ENCODE peak calls at places on chromosome 6, in five cellular contexts. J is PC-9, X is PC-3, T is keratinocyte, W is H9. D is an unnamed sample.
A peak's percentile ranks its signal among the peaks of the same experiment; 100 is the strongest.

GRCh38 chr6:149867876-149868640 is 3.9 kb upstream of the LRP11 start:
- DNase-seq in J (peak; percentile 74), X (peak; percentile 67), T (no peak), W (peak; percentile 84), D (no peak)

GRCh38 chr6:113879186-113880096 is 22.3 kb downstream of the MARCKS start:
- DNase-seq in J (peak; percentile 77), X (peak; percentile 76), T (no peak), W (peak; percentile 65), D (peak; percentile 37)

GRCh38 chr6:157767757-157768156 is 55.3 kb upstream of the SNX9 start:
- DNase-seq in J (no peak), X (no peak), T (no peak), W (no peak), D (no peak)

GRCh38 chr6:140855520-140855919 is 1277.2 kb upstream of the GJE1 start:
- DNase-seq in J (no peak), X (peak; percentile 18), T (no peak), W (no peak), D (no peak)

GRCh38 chr6:85771925-85772430 is 129.3 kb upstream of the SYNCRIP start:
- DNase-seq in J (no peak), X (no peak), T (no peak), W (no peak), D (no peak)

GRCh38 chr6:89162047-89162371 is 16.2 kb downstream of the PM20D2 start:
- DNase-seq in J (no peak), X (no peak), T (no peak), W (no peak), D (no peak)

GRCh38 chr6:125124250-125124777 is 29.3 kb upstream of the TPD52L1 start:
- DNase-seq in J (peak; percentile 57), X (peak; percentile 72), T (peak; percentile 85), W (no peak), D (no peak)

GRCh38 chr6:130033999-130034814 is 15.8 kb downstream of the L3MBTL3 start:
- DNase-seq in J (no peak), X (peak; percentile 59), T (no peak), W (no peak), D (no peak)

GRCh38 chr6:51959744-51960383 is 127.5 kb downstream of the PKHD1 start:
- DNase-seq in J (no peak), X (peak; percentile 91), T (peak; percentile 5), W (peak; percentile 77), D (peak; percentile 79)

GRCh38 chr6:2197177-2197671 is 48.2 kb downstream of the GMDS start:
- DNase-seq in J (no peak), X (peak; percentile 69), T (no peak), W (no peak), D (no peak)

GRCh38 chr6:24517659-24518538 is 23.1 kb downstream of the ALDH5A1 start:
- DNase-seq in J (no peak), X (no peak), T (no peak), W (no peak), D (no peak)

GRCh38 chr6:55047433-55048044 is 126.8 kb upstream of the HCRTR2 start:
- DNase-seq in J (no peak), X (peak; percentile 77), T (no peak), W (no peak), D (no peak)

GRCh38 chr6:5121479-5121878 is 36.3 kb downstream of the PPP1R3G start:
- DNase-seq in J (no peak), X (no peak), T (no peak), W (no peak), D (no peak)

GRCh38 chr6:157724138-157724537 is 98.9 kb upstream of the SNX9 start:
- DNase-seq in J (no peak), X (no peak), T (no peak), W (no peak), D (no peak)

GRCh38 chr6:30763618-30764489 is 19.5 kb upstream of the IER3 start:
- DNase-seq in J (peak; percentile 88), X (no peak), T (no peak), W (peak; percentile 59), D (peak; percentile 29)

GRCh38 chr6:25035451-25036435 is 100.0 kb upstream of the RIPOR2 start:
- DNase-seq in J (peak; percentile 44), X (no peak), T (no peak), W (no peak), D (peak; percentile 65)

GRCh38 chr6:133590814-133591213 is 298.1 kb upstream of the TCF21 start:
- DNase-seq in J (no peak), X (peak; percentile 18), T (peak; percentile 41), W (no peak), D (no peak)

GRCh38 chr6:6376845-6377244 is 56.4 kb upstream of the F13A1 start:
- DNase-seq in J (no peak), X (no peak), T (no peak), W (no peak), D (no peak)

GRCh38 chr6:72553531-72554202 is 68.2 kb upstream of the KCNQ5 start:
- DNase-seq in J (no peak), X (peak; percentile 85), T (peak; percentile 78), W (no peak), D (no peak)

GRCh38 chr6:168148231-168148849 is 69.3 kb upstream of the FRMD1 start:
- DNase-seq in J (no peak), X (no peak), T (no peak), W (no peak), D (no peak)

GRCh38 chr6:48610846-48611245 is 499.8 kb upstream of the PTCHD4 start:
- DNase-seq in J (no peak), X (peak; percentile 34), T (no peak), W (no peak), D (no peak)

GRCh38 chr6:45278367-45278766 is 49.8 kb upstream of the RUNX2 start:
- DNase-seq in J (no peak), X (no peak), T (no peak), W (no peak), D (no peak)

GRCh38 chr6:128138694-128139093 is 237.8 kb upstream of the THEMIS start:
- DNase-seq in J (no peak), X (no peak), T (no peak), W (no peak), D (no peak)

GRCh38 chr6:169240125-169240524 is 13.5 kb downstream of the THBS2 start:
- DNase-seq in J (no peak), X (no peak), T (no peak), W (no peak), D (no peak)

GRCh38 chr6:139821669-139822223 is 447.3 kb upstream of the CITED2 start:
- DNase-seq in J (no peak), X (no peak), T (no peak), W (no peak), D (no peak)

GRCh38 chr6:132961122-132961521 is 146.8 kb downstream of the RPS12 start:
- DNase-seq in J (peak; percentile 63), X (peak; percentile 91), T (no peak), W (no peak), D (no peak)

DNA sequence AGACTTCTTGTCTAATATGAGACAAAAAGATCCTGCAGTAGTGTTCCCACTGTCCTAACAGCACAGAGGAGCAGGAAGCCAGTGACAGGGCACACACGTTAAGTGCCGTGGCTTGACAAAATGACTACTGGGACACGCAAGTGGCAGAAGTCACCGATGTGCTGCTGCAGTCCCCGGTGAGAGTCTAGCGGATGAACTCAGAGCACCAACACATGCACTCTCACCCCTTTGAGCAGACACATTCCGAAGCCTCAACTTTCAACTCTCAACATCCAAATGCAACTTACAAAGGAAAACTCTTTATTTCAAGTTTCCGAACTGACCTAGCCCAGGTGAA is 894 bp downstream of the LAMA4 start:
- DNase-seq in J (no peak), X (peak; percentile 3), T (no peak), W (no peak), D (no peak)
- H2AFZ ChIP-seq in J (peak overlapping the region; percentile 79), X (peak overlapping the region; percentile 91), T (peak overlapping the region; percentile 97), W (no peak overlapping the region), D (no peak overlapping the region)

GRCh38 chr6:14120556-14120955 is 3.0 kb downstream of the CD83 start:
- DNase-seq in J (no peak), X (no peak), T (no peak), W (no peak), D (no peak)
- H2AFZ ChIP-seq in J (no peak overlapping the region), X (no peak overlapping the region), T (no peak overlapping the region), W (no peak overlapping the region), D (no peak overlapping the region)

GRCh38 chr6:166778046-166778445 is 151.0 kb upstream of the RPS6KA2 start:
- DNase-seq in J (no peak), X (no peak), T (no peak), W (no peak), D (no peak)

GRCh38 chr6:166780284-166780683 is 153.2 kb upstream of the RPS6KA2 start:
- DNase-seq in J (no peak), X (no peak), T (no peak), W (no peak), D (no peak)

GRCh38 chr6:166781331-166781730 is 154.3 kb upstream of the RPS6KA2 start:
- DNase-seq in J (no peak), X (no peak), T (no peak), W (no peak), D (no peak)

GRCh38 chr6:166778776-166779175 is 151.7 kb upstream of the RPS6KA2 start:
- DNase-seq in J (no peak), X (no peak), T (no peak), W (no peak), D (no peak)

DNA sequence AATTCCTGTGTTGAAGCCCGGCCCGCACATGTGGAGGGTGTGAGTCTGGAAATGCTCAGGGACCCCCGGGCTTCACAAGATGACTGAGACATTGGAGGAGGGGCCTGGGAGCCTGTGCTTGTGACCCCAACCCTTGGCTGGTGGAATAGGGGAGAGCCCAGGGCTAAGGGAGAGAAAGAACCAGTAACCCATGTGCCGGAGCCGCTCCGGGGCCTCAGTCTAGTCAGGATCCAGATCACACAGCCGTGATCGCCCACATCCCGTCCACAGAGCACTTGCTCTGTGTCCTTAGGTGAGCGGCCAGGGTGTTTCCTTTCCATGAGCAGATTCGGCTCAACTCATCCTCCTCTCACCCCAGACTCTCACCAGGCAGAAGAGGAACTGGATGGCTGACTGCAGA is 152.3 kb upstream of the RPS6KA2 start:
- DNase-seq in J (no peak), X (no peak), T (no peak), W (no peak), D (no peak)
- H2AFZ ChIP-seq in J (no peak overlapping the region), X (no peak overlapping the region), T (no peak overlapping the region), W (no peak overlapping the region), D (no peak overlapping the region)

DNA sequence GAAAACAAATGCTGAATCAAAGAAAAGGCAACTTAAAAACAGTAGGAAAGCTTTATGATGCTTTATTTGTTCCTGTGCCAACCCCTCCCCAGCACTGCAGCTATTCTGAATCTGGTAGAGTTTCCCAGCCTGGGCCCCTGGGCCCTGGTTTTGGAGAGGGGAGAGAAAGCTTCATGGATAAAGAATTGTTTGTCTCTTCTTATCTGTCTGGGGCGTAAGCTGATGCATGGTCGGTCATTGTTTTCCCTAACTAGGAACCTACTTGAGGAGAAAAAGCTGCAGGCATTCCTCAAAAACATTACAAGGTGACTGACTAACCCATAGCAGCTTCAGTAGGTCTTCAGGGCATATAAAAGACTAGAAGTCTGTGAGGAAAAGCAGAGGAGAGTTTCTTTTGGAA is 758.1 kb upstream of the EPHA7 start:
- DNase-seq in J (no peak), X (no peak), T (no peak), W (no peak), D (no peak)
- H2AFZ ChIP-seq in J (peak overlapping the region; percentile 26), X (no peak overlapping the region), T (no peak overlapping the region), W (peak overlapping the region; percentile 96), D (no peak overlapping the region)

DNA sequence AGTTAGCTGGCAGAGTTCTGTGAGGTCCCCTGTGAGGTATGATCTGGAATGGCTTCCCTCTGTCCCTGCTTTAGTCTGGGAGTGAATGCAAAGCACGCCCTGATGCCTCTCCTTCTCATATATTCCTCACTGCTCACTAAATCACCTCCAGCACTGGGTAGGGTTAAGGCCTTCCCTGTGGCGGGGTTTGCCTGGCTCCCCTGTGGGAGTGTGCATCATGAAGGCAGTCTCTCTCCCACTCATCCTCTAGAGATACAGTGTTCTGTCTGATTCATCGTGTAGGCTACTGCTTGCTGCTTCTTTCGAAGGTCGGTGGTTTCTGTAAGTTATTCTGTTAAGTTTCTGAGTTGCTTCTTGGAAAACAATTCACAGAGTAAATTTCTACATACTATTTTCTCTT is 420.0 kb upstream of the EYS start:
- DNase-seq in J (no peak), X (no peak), T (no peak), W (no peak), D (no peak)
- H2AFZ ChIP-seq in J (no peak overlapping the region), X (no peak overlapping the region), T (no peak overlapping the region), W (no peak overlapping the region), D (no peak overlapping the region)

D was measured in DND-41.